ENCODE peak calls at places on chromosomes 16 and 17, in four cellular contexts. V, U, X and M are unnamed samples.

GRCh38 chr16:19969284-19969683 is 84.6 kb upstream of the GPRC5B start:
- DNase-seq in V (no peak), U (no peak), X (no peak), M (no peak)

GRCh38 chr16:54128629-54129230 is 157.9 kb downstream of the IRX3 start:
- DNase-seq in V (no peak), U (no peak), X (no peak), M (no peak)

GRCh38 chr17:49576121-49576905 is 642 bp downstream of the NXPH3 start:
- DNase-seq in V (peak; percentile 62), U (peak; percentile 72), X (peak; percentile 53), M (no peak)

GRCh38 chr17:1999557-2000251 is 25.4 kb downstream of the RTN4RL1 start:
- DNase-seq in V (no peak), U (peak; percentile 76), X (no peak), M (no peak)

GRCh38 chr17:39863918-39864746 is at the start of gene IKZF3:
- DNase-seq in V (peak; percentile 77), U (peak; percentile 51), X (peak; percentile 76), M (peak; percentile 47)

GRCh38 chr17:28950752-28951427 is 428 bp downstream of the PHF12 start:
- DNase-seq in V (no peak), U (no peak), X (no peak), M (no peak)

GRCh38 chr17:50865060-50865867 is 890 bp downstream of the TOB1 start:
- DNase-seq in V (peak; percentile 64), U (peak; percentile 70), X (peak; percentile 51), M (peak; percentile 22)

GRCh38 chr17:68775338-68775737 is 174.2 kb upstream of the FAM20A start:
- DNase-seq in V (no peak), U (no peak), X (no peak), M (no peak)

GRCh38 chr16:85329999-85330693 is 217.9 kb upstream of the CIBAR2 start:
- DNase-seq in V (no peak), U (no peak), X (no peak), M (no peak)

GRCh38 chr16:8936421-8936820 is 27.3 kb downstream of the USP7 start:
- DNase-seq in V (peak; percentile 41), U (no peak), X (peak; percentile 66), M (peak; percentile 24)

GRCh38 chr17:28745052-28745776 is 1.4 kb downstream of the TRAF4 start:
- DNase-seq in V (peak; percentile 67), U (peak; percentile 42), X (no peak), M (peak; percentile 54)

DNA sequence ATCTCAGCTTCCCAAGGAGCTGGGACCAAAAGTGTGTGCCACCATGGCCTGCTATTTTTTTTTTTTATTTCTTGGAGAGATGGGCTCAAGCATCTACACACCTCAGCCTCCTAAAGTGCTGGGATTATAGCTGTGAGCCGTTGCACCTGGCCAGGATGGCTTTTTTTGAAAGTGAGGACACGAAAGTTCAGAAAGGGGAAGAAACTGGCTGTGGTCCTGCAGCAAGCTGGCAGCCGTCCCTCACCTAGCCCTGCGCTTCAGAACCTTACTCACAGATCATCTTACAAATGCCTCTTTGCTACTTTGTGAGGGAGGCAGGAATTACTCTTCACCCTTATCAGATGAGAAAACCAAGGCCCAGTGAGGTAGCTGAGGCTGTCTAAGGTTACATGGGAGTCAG is 4.5 kb upstream of the PPY start:
- DNase-seq in V (no peak), U (no peak), X (no peak), M (no peak)
- TF ChIP-seq CTCF in V (no peak), U (no peak), X (no peak), M (no peak)

DNA sequence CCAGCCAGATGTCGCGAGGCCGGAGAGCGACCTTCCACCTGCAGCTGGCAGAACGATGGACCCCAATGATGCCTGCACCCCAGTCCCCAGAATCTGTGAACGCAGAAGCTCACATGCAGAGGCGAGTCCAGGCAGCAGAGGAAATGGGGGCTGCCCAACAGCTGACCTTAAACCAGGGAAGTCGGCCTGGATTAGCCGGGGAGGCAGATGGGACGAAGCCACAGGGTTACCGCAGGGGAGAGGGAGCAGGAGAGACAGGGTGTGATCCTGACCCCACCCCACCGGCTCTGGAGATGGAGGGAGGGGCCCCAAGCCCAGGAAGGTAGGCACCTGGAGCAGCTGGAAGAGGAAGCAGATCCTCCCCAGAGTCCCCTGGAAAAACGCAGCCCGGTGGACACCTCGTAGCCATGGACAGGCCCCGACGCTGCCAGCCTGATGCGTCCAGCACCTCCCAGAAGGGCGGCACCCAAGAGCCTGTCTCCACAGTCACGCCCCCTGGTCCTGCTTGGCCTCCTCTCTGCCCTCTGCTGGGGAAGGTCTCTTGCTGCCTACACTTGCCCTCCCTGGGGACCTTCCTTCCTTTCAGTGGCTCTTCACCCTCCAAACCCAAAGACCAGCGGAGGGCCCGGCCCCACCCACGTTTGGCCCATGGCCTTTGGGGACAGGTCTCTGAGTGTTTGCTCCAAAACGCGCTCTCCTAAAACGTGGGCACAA is 37.3 kb downstream of the PIEZO1 start:
- DNase-seq in V (no peak), U (no peak), X (peak; percentile 77), M (no peak)
- TF ChIP-seq CTCF in V (no peak), U (no peak), X (peak; percentile 36), M (peak; percentile 27)

GRCh38 chr16:83723901-83724300 is 83.9 kb upstream of the HSBP1 start:
- DNase-seq in V (no peak), U (no peak), X (no peak), M (no peak)

GRCh38 chr16:83725313-83725712 is 82.5 kb upstream of the HSBP1 start:
- DNase-seq in V (no peak), U (no peak), X (no peak), M (no peak)

GRCh38 chr16:83728518-83728917 is 79.3 kb upstream of the HSBP1 start:
- DNase-seq in V (no peak), U (no peak), X (no peak), M (no peak)

GRCh38 chr16:83727751-83728352 is 79.9 kb upstream of the HSBP1 start:
- DNase-seq in V (no peak), U (no peak), X (no peak), M (no peak)

GRCh38 chr16:83727018-83727417 is 80.8 kb upstream of the HSBP1 start:
- DNase-seq in V (no peak), U (no peak), X (no peak), M (no peak)
- TF ChIP-seq CTCF in V (no peak), U (no peak), X (no peak), M (no peak)

GRCh38 chr17:42248351-42249179 is 27.6 kb downstream of the STAT5B start:
- DNase-seq in V (no peak), U (peak; percentile 88), X (peak; percentile 75), M (no peak)
- TF ChIP-seq CTCF in V (no peak), U (no peak), X (no peak), M (no peak)